ENCODE peak calls at places on chromosome 12, in ten cellular contexts. L, Q, N, B, A, J, G, U, M and I are unnamed samples.

GRCh38 chr12:110351119-110351518 is 52.4 kb downstream of the ANAPC7 start:
- DNase-seq in A (no peak), M (no peak), Q (no peak), N (no peak), J (no peak), B (no peak), U (no peak), G (no peak), L (no peak), I (no peak)

GRCh38 chr12:103855036-103855712 is 14.1 kb upstream of the NT5DC3 start:
- DNase-seq in A (no peak), B (no peak), J (peak; percentile 27), U (no peak), L (no peak), M (peak; percentile 76), N (no peak), Q (no peak), G (peak; percentile 41), I (no peak)

GRCh38 chr12:16573652-16574077 is 32.3 kb downstream of the LMO3 start:
- DNase-seq in B (peak; percentile 32), U (no peak), Q (no peak), A (no peak), N (peak; percentile 83), L (no peak), G (no peak), M (no peak), J (no peak), I (no peak)

GRCh38 chr12:39966738-39967137 is 139.1 kb downstream of the SLC2A13 start:
- DNase-seq in J (no peak), M (no peak), L (no peak), A (no peak), Q (no peak), B (no peak), G (no peak), N (no peak), U (no peak), I (no peak)

GRCh38 chr12:80268924-80269749 is 169.8 kb downstream of the OTOGL start:
- DNase-seq in J (peak; percentile 90), G (no peak), A (no peak), U (peak; percentile 28), N (no peak), B (no peak), L (no peak), Q (no peak), M (peak; percentile 90), I (no peak)

GRCh38 chr12:15230137-15230536 is 8.9 kb upstream of the RERG start:
- DNase-seq in A (no peak), Q (no peak), N (no peak), U (no peak), J (no peak), B (no peak), L (no peak), M (no peak), G (no peak), I (no peak)

GRCh38 chr12:112140728-112141127 is 15.4 kb downstream of the TRAFD1 start:
- DNase-seq in U (no peak), Q (no peak), A (no peak), M (no peak), B (no peak), G (no peak), J (no peak), N (no peak), L (no peak), I (no peak)

GRCh38 chr12:130162267-130162666 is at the start of gene FZD10:
- DNase-seq in U (no peak), A (no peak), G (peak; percentile 70), M (no peak), B (peak; percentile 60), J (peak; percentile 50), L (peak; percentile 25), N (peak; percentile 65), Q (no peak), I (peak; percentile 71)

GRCh38 chr12:132484891-132485441 is 5.0 kb upstream of the FBRSL1 start:
- DNase-seq in G (no peak), Q (no peak), U (no peak), N (no peak), B (peak; percentile 28), L (no peak), J (no peak), M (no peak), A (no peak), I (no peak)

GRCh38 chr12:48795550-48796455 is 6.9 kb upstream of the ADCY6 start:
- DNase-seq in G (peak; percentile 93), Q (no peak), B (peak; percentile 47), J (peak; percentile 80), M (peak; percentile 82), L (peak; percentile 77), A (peak; percentile 45), N (no peak), U (peak; percentile 89), I (no peak)

GRCh38 chr12:4285070-4285469 is 11.5 kb downstream of the CCND2 start:
- DNase-seq in Q (no peak), J (no peak), B (no peak), L (no peak), N (no peak), M (no peak), U (no peak), A (no peak), G (no peak), I (no peak)

GRCh38 chr12:4189721-4190120 is 83.8 kb upstream of the CCND2 start:
- DNase-seq in M (no peak), Q (no peak), J (no peak), L (no peak), N (no peak), U (no peak), A (no peak), B (no peak), G (no peak), I (no peak)

GRCh38 chr12:130454296-130454695 is 116.6 kb downstream of the PIWIL1 start:
- DNase-seq in A (no peak), J (no peak), M (no peak), G (no peak), B (no peak), Q (no peak), N (no peak), U (no peak), L (no peak), I (no peak)

GRCh38 chr12:75881910-75882309 is 149.7 kb downstream of the PHLDA1 start:
- DNase-seq in Q (no peak), N (no peak), A (no peak), M (peak; percentile 8), B (no peak), J (no peak), L (no peak), U (no peak), G (no peak), I (no peak)

GRCh38 chr12:107474639-107475539 is 210.7 kb upstream of the PWP1 start:
- DNase-seq in B (no peak), Q (no peak), N (no peak), J (peak; percentile 50), L (no peak), G (no peak), M (no peak), U (no peak), A (no peak), I (no peak)

GRCh38 chr12:127270193-127270592 is 996.8 kb upstream of the TMEM132C start:
- DNase-seq in G (no peak), A (no peak), L (no peak), Q (no peak), M (peak; percentile 88), J (peak; percentile 92), N (no peak), B (no peak), U (no peak), I (no peak)